ENCODE peak calls at places on chromosomes 4 and X, in four cellular contexts. F, H, W and U are unnamed samples.
A peak's percentile ranks its signal among the peaks of the same experiment; 100 is the strongest.

GRCh38 chr4:71938776-71939175 is 93.0 kb upstream of the NPFFR2 start:
- DNase-seq in F (no peak), H (no peak), W (no peak), U (no peak)

GRCh38 chrX:48761674-48762471 is at the start of gene GLOD5:
- DNase-seq in F (no peak), H (peak; percentile 25), W (no peak), U (peak; percentile 50)

GRCh38 chr4:136078971-136079370 is 1453.3 kb downstream of the PCDH18 start:
- DNase-seq in F (no peak), H (no peak), W (no peak), U (no peak)

GRCh38 chrX:142001934-142002333 is 98.2 kb downstream of the MAGEC1 start:
- DNase-seq in F (no peak), H (no peak), W (no peak), U (no peak)

GRCh38 chr4:168907119-168907698 is 102.8 kb downstream of the CBR4 start:
- DNase-seq in F (no peak), H (no peak), W (no peak), U (no peak)

GRCh38 chr4:145076473-145076855 is 21.5 kb downstream of the ANAPC10 start:
- DNase-seq in F (no peak), H (no peak), W (no peak), U (no peak)

GRCh38 chr4:140790171-140790570 is 34.0 kb upstream of the TBC1D9 start:
- DNase-seq in F (no peak), H (no peak), W (no peak), U (no peak)

GRCh38 chr4:51997647-51998046 is 22.5 kb downstream of the LRRC66 start:
- DNase-seq in F (no peak), H (no peak), W (no peak), U (no peak)

GRCh38 chrX:129932792-129933321 is 26.9 kb downstream of the UTP14A start:
- DNase-seq in F (no peak), H (peak; percentile 12), W (no peak), U (peak; percentile 80)

GRCh38 chr4:38464328-38464727 is 199.7 kb upstream of the KLF3 start:
- DNase-seq in F (no peak), H (no peak), W (no peak), U (no peak)

GRCh38 chr4:70734168-70734954 is 12.6 kb downstream of the RUFY3 start:
- DNase-seq in F (no peak), H (peak; percentile 85), W (peak; percentile 31), U (no peak)

GRCh38 chr4:1323635-1324442 is 23.2 kb upstream of the UVSSA start:
- DNase-seq in F (no peak), H (peak; percentile 25), W (no peak), U (peak; percentile 63)